ENCODE peak calls at places on chromosomes 16 and 17, in five cellular contexts. One of them, this sample, is unnamed.

GRCh38 chr16:5187402-5187952 is 89.9 kb upstream of the EEF2KMT start:
- DNase-seq in A549: no peak
- DNase-seq in K562: no peak
- DNase-seq in IMR-90: no peak
- DNase-seq in GM12878: no peak
- DNase-seq in this sample: no peak

GRCh38 chr17:67624886-67625656 is 92.7 kb upstream of the NOL11 start:
- DNase-seq in A549: no peak
- DNase-seq in K562: no peak
- DNase-seq in IMR-90: no peak
- DNase-seq in GM12878: no peak
- DNase-seq in this sample: no peak

GRCh38 chr16:24045641-24046040 is 209.9 kb downstream of the PRKCB start:
- DNase-seq in A549: peak; percentile 22
- DNase-seq in K562: no peak
- DNase-seq in IMR-90: no peak
- DNase-seq in GM12878: no peak
- DNase-seq in this sample: peak; percentile 70

GRCh38 chr17:30450125-30451027 is 26.8 kb upstream of the GOSR1 start:
- DNase-seq in A549: peak; percentile 92
- DNase-seq in K562: no peak
- DNase-seq in IMR-90: peak; percentile 33
- DNase-seq in GM12878: no peak
- DNase-seq in this sample: no peak

GRCh38 chr17:42704495-42705494 is 22.5 kb downstream of the CNTNAP1 start:
- DNase-seq in A549: no peak
- DNase-seq in K562: no peak
- DNase-seq in IMR-90: no peak
- DNase-seq in GM12878: peak; percentile 94
- DNase-seq in this sample: no peak

GRCh38 chr16:80940069-80940856 is 66.4 kb downstream of the CMC2 start:
- DNase-seq in A549: no peak
- DNase-seq in K562: no peak
- DNase-seq in IMR-90: peak; percentile 15
- DNase-seq in GM12878: no peak
- DNase-seq in this sample: no peak

GRCh38 chr16:12661656-12662172 is 142.0 kb downstream of the CPPED1 start:
- DNase-seq in A549: peak; percentile 23
- DNase-seq in K562: peak; percentile 51
- DNase-seq in IMR-90: peak; percentile 13
- DNase-seq in GM12878: no peak
- DNase-seq in this sample: no peak

GRCh38 chr17:53655591-53655990 is 167.1 kb upstream of the KIF2B start:
- DNase-seq in A549: no peak
- DNase-seq in K562: no peak
- DNase-seq in IMR-90: peak; percentile 25
- DNase-seq in GM12878: no peak
- DNase-seq in this sample: no peak

GRCh38 chr17:30588798-30589247 is 111.6 kb downstream of the GOSR1 start:
- DNase-seq in A549: no peak
- DNase-seq in K562: no peak
- DNase-seq in IMR-90: no peak
- DNase-seq in GM12878: no peak
- DNase-seq in this sample: no peak

GRCh38 chr16:69293401-69293800 is 17.7 kb upstream of the VPS4A start:
- DNase-seq in A549: no peak
- DNase-seq in K562: no peak
- DNase-seq in IMR-90: no peak
- DNase-seq in GM12878: no peak
- DNase-seq in this sample: no peak

GRCh38 chr16:11848842-11849241 is 2.5 kb downstream of the RSL1D1 start:
- DNase-seq in A549: no peak
- DNase-seq in K562: no peak
- DNase-seq in IMR-90: peak; percentile 77
- DNase-seq in GM12878: no peak
- DNase-seq in this sample: no peak

GRCh38 chr16:10579965-10580918 is at the start of gene EMP2:
- DNase-seq in A549: peak; percentile 75
- DNase-seq in K562: peak; percentile 98
- DNase-seq in IMR-90: peak; percentile 65
- DNase-seq in GM12878: no peak
- DNase-seq in this sample: peak; percentile 95

GRCh38 chr17:42249681-42250446 is 26.3 kb downstream of the STAT5B start:
- DNase-seq in A549: no peak
- DNase-seq in K562: no peak
- DNase-seq in IMR-90: no peak
- DNase-seq in GM12878: peak; percentile 17
- DNase-seq in this sample: no peak

GRCh38 chr17:34582185-34582900 is 3.0 kb downstream of the TMEM132E start:
- DNase-seq in A549: no peak
- DNase-seq in K562: no peak
- DNase-seq in IMR-90: no peak
- DNase-seq in GM12878: no peak
- DNase-seq in this sample: peak; percentile 53
- TF ChIP-seq RCOR1 in A549: no peak
- TF ChIP-seq RCOR1 in K562: no peak
- TF ChIP-seq RCOR1 in IMR-90: no peak
- TF ChIP-seq RCOR1 in GM12878: no peak
- TF ChIP-seq RCOR1 in this sample: no peak

GRCh38 chr17:27491713-27492190 is 35.5 kb downstream of the KSR1 start:
- DNase-seq in A549: no peak
- DNase-seq in K562: peak; percentile 84
- DNase-seq in IMR-90: no peak
- DNase-seq in GM12878: no peak
- DNase-seq in this sample: no peak
- TF ChIP-seq RCOR1 in A549: no peak
- TF ChIP-seq RCOR1 in K562: peak; percentile 90
- TF ChIP-seq RCOR1 in IMR-90: no peak
- TF ChIP-seq RCOR1 in GM12878: no peak
- TF ChIP-seq RCOR1 in this sample: no peak

GRCh38 chr17:78557598-78558039 is 19.6 kb downstream of the DNAH17 start:
- DNase-seq in A549: peak; percentile 46
- DNase-seq in K562: no peak
- DNase-seq in IMR-90: peak; percentile 60
- DNase-seq in GM12878: no peak
- DNase-seq in this sample: peak; percentile 59

GRCh38 chr17:78556812-78557211 is 20.4 kb downstream of the DNAH17 start:
- DNase-seq in A549: no peak
- DNase-seq in K562: no peak
- DNase-seq in IMR-90: no peak
- DNase-seq in GM12878: no peak
- DNase-seq in this sample: no peak

GRCh38 chr17:78558181-78558850 is 18.9 kb downstream of the DNAH17 start:
- DNase-seq in A549: peak; percentile 53
- DNase-seq in K562: peak; percentile 47
- DNase-seq in IMR-90: no peak
- DNase-seq in GM12878: no peak
- DNase-seq in this sample: peak; percentile 74

GRCh38 chr17:78559024-78559423 is 18.2 kb downstream of the DNAH17 start:
- DNase-seq in A549: no peak
- DNase-seq in K562: no peak
- DNase-seq in IMR-90: no peak
- DNase-seq in GM12878: no peak
- DNase-seq in this sample: no peak

GRCh38 chr17:78555741-78556401 is 21.3 kb downstream of the DNAH17 start:
- DNase-seq in A549: no peak
- DNase-seq in K562: no peak
- DNase-seq in IMR-90: no peak
- DNase-seq in GM12878: no peak
- DNase-seq in this sample: no peak
- TF ChIP-seq RCOR1 in A549: no peak
- TF ChIP-seq RCOR1 in K562: no peak
- TF ChIP-seq RCOR1 in IMR-90: no peak
- TF ChIP-seq RCOR1 in GM12878: no peak
- TF ChIP-seq RCOR1 in this sample: no peak

GRCh38 chr17:81961087-81961514 is at the start of gene NOTUM:
- DNase-seq in A549: no peak
- DNase-seq in K562: peak; percentile 83
- DNase-seq in IMR-90: peak; percentile 12
- DNase-seq in GM12878: no peak
- DNase-seq in this sample: peak; percentile 90

GRCh38 chr17:81960130-81960958 is 643 bp downstream of the NOTUM start:
- DNase-seq in A549: peak; percentile 53
- DNase-seq in K562: peak; percentile 40
- DNase-seq in IMR-90: no peak
- DNase-seq in GM12878: no peak
- DNase-seq in this sample: no peak

GRCh38 chr17:81958633-81959342 is 2.2 kb downstream of the NOTUM start:
- DNase-seq in A549: no peak
- DNase-seq in K562: peak; percentile 44
- DNase-seq in IMR-90: no peak
- DNase-seq in GM12878: no peak
- DNase-seq in this sample: no peak

GRCh38 chr17:81957691-81958432 is 3.1 kb downstream of the NOTUM start:
- DNase-seq in A549: no peak
- DNase-seq in K562: no peak
- DNase-seq in IMR-90: no peak
- DNase-seq in GM12878: no peak
- DNase-seq in this sample: no peak

DNA sequence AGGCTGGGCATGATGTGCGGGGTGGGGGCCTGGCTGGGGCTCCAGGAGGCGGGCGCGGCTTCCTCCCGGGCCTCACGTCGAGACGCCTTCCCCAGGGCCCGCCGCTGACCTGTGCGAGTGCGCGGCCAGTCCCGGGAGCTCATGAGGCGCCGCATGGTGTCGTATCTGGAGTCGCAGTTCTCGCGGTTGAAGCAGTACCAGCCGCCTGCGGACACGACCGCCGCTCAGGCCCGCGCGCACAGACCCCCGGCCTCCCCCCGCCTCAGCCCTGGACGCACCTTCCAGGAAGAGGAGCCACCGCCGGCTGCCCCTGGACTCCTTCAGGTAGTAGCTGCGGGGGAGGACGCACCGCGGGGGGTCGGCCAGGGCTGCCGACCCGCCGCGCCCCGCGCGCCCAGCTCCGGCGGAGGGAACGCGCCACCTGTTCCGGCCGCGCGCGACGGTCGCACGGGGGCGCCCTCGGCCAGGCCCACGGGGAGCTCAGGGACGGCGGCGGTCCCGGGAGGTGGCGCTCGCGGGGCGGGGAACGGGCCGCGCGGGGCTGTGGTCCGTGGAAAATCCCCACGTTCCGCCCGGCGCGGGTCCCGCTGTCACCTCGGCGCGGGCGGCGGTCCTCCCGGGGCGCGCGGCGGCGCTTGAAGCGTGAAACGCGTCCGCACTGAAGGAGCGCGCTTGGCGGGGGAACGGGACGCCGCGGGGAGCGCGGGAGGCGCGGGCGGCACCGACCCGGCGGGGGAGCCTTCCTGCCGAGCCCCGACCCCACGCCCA is 1.4 kb downstream of the NOTUM start:
- DNase-seq in A549: peak; percentile 65
- DNase-seq in K562: peak; percentile 86
- DNase-seq in IMR-90: peak; percentile 24
- DNase-seq in GM12878: no peak
- DNase-seq in this sample: peak; percentile 96
- TF ChIP-seq RCOR1 in A549: no peak
- TF ChIP-seq RCOR1 in K562: peak; percentile 21
- TF ChIP-seq RCOR1 in IMR-90: peak; percentile 75
- TF ChIP-seq RCOR1 in GM12878: peak; percentile 67
- TF ChIP-seq RCOR1 in this sample: no peak

DNA sequence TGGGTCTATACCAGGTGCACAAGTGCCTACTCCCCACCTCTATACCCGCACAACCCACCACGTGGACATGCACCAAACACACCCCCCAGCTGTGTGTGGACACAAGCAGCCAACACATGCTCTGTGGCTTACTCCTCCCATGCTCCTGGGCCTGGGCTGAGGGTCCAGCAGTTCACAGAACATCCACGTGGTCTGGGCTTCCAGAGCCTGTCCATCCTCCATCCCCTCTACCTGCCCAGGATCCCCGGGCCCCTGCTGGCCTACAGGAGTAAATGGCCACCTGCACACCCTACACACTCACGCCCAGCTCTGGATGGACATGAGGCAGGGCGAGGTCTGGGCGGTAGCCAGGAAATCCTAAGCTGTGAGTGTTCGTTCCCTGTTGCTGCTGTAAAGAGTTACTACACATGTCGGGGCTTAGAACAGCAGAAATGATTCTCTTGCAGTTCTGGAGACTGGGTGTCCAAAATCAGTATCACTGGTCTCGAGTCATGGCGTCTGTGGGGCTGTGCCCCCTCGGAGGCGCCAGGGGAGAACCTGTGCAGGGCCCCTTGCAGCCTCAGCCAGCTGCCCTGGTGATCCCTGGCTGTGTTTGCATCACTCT is 15.0 kb upstream of the RAI1 start:
- DNase-seq in A549: peak; percentile 66
- DNase-seq in K562: no peak
- DNase-seq in IMR-90: peak; percentile 82
- DNase-seq in GM12878: no peak
- DNase-seq in this sample: no peak
- TF ChIP-seq RCOR1 in A549: no peak
- TF ChIP-seq RCOR1 in K562: no peak
- TF ChIP-seq RCOR1 in IMR-90: no peak
- TF ChIP-seq RCOR1 in GM12878: no peak
- TF ChIP-seq RCOR1 in this sample: no peak

DNA sequence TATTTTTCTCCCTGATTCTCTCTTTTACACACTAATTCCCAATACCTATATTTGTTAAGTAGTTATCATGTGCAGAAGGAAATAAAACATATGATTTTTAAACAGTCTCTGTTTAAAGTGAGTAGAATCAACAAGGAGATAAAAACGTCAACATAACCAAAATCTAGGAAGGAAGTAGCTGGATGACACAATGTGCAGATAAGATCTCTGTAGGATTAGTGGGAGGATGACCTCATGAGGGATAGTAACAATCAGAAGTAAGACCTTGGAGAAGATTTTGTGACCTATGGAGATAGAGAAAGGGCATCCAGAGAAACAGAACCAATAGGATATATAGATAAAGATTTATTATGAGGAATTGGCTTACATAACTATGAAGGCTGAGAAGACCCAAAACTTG is 262.6 kb upstream of the CDH11 start:
- DNase-seq in A549: no peak
- DNase-seq in K562: no peak
- DNase-seq in IMR-90: no peak
- DNase-seq in GM12878: no peak
- DNase-seq in this sample: no peak
- TF ChIP-seq RCOR1 in A549: no peak
- TF ChIP-seq RCOR1 in K562: no peak
- TF ChIP-seq RCOR1 in IMR-90: no peak
- TF ChIP-seq RCOR1 in GM12878: no peak
- TF ChIP-seq RCOR1 in this sample: no peak

DNA sequence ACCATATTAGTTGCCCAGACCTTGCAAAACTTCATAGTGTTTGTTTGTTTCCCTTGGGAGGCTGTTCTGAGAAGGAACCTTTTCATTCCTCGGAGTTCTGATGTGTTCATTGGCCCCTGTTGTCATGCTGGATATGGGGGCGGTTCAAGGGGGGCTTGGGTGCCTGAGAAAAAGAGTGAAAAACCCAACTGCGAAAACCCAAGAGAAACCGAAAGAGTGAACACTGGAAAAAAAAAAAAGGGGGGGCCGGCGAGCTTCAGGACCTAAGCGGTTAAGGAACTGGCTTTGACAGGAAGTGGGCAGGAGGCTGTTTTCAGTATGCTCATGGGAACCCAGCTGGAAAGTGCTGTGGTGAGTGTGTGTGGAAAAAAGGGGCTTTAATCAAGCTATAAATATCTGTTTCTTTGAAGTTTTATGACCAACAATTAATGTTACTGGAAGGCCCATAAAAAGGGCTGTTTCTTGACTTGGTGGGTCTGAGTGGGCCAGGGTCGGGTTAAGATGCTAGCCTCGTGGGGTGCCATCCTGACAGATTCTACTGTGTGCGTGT is 510.7 kb downstream of the MAF start:
- DNase-seq in A549: no peak
- DNase-seq in K562: no peak
- DNase-seq in IMR-90: no peak
- DNase-seq in GM12878: peak; percentile 9
- DNase-seq in this sample: no peak
- TF ChIP-seq RCOR1 in A549: no peak
- TF ChIP-seq RCOR1 in K562: no peak
- TF ChIP-seq RCOR1 in IMR-90: no peak
- TF ChIP-seq RCOR1 in GM12878: no peak
- TF ChIP-seq RCOR1 in this sample: no peak

This sample was measured in SK-N-SH.